ENCODE peak calls at places on chromosomes 13 and 19, in five cellular contexts. L, C, J, X and K are unnamed samples.

GRCh38 chr19:49343127-49343526 is 7.9 kb downstream of the CD37 start:
- DNase-seq in X (no peak), J (no peak), C (no peak), L (no peak), K (no peak)

GRCh38 chr19:31825134-31826094 is 476.2 kb upstream of the TSHZ3 start:
- DNase-seq in C (no peak), J (no peak), L (no peak), X (no peak), K (no peak)

GRCh38 chr13:86282450-86282849 is 483.2 kb upstream of the SLITRK6 start:
- DNase-seq in L (no peak), C (no peak), X (no peak), J (no peak), K (no peak)

GRCh38 chr19:19531951-19532805 is 3.5 kb downstream of the YJEFN3 start:
- DNase-seq in J (peak; percentile 30), L (peak; percentile 87), C (no peak), X (peak; percentile 80), K (peak; percentile 89)

GRCh38 chr19:39132344-39132969 is 6.9 kb downstream of the PAK4 start:
- DNase-seq in X (no peak), C (no peak), L (no peak), J (no peak), K (no peak)

GRCh38 chr13:112894673-112895481 is 74.1 kb upstream of the MCF2L start:
- DNase-seq in L (no peak), J (peak; percentile 41), X (no peak), C (no peak), K (no peak)

GRCh38 chr13:46354143-46355087 is 32.6 kb downstream of the RUBCNL start:
- DNase-seq in X (no peak), J (peak; percentile 68), L (no peak), C (no peak), K (no peak)

GRCh38 chr13:111219306-111219705 is 101.1 kb upstream of the TEX29 start:
- DNase-seq in C (no peak), L (no peak), X (no peak), J (no peak), K (no peak)

GRCh38 chr13:57784633-57785032 is 153.1 kb downstream of the PCDH17 start:
- DNase-seq in J (no peak), L (no peak), X (no peak), C (no peak), K (no peak)

GRCh38 chr19:793775-794174 is 3.5 kb upstream of the PTBP1 start:
- DNase-seq in C (no peak), X (no peak), L (no peak), J (no peak), K (no peak)

GRCh38 chr13:94707400-94708021 is 4.8 kb downstream of the SOX21 start:
- DNase-seq in L (no peak), J (no peak), C (no peak), X (peak; percentile 62), K (no peak)

GRCh38 chr19:6090634-6091033 is 19.7 kb downstream of the RFX2 start:
- DNase-seq in J (no peak), C (no peak), L (no peak), X (no peak), K (no peak)

GRCh38 chr19:21850636-21851255 is 14.8 kb upstream of the ZNF43 start:
- DNase-seq in C (no peak), X (no peak), J (no peak), L (no peak), K (no peak)

GRCh38 chr13:102236341-102236740 is 165.5 kb downstream of the FGF14 start:
- DNase-seq in J (peak; percentile 25), C (no peak), L (no peak), X (no peak), K (no peak)

GRCh38 chr19:35545855-35546381 is 492 bp downstream of the TMEM147 start:
- DNase-seq in L (peak; percentile 69), J (no peak), C (no peak), X (peak; percentile 87), K (peak; percentile 71)

GRCh38 chr19:48203227-48203793 is 32.8 kb downstream of the ZSWIM9 start:
- DNase-seq in L (no peak), C (no peak), X (no peak), J (no peak), K (no peak)

GRCh38 chr13:36395280-36395679 is 37.0 kb upstream of the CCNA1 start:
- DNase-seq in X (no peak), J (peak; percentile 5), C (no peak), L (no peak), K (no peak)

DNA sequence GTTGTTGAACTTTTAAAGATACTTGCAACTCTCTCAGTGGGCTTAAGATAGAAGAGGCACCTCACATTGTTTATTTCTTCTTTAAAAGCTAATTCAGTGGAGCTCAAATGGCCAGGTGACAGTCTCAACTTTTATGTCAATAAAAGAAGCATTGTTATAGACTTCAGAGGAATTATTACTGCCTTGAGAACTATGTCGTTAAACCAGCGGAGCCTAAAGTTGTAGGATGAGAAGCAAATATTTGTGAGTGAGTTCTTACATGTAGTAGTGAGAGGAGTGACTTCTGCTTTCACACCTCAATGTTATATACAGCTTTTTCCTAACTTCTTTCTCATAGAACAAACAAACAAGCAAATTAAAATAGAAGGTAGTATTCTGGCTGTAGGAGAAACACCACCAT is 31.2 kb upstream of the DGKH start:
- DNase-seq in J (no peak), X (no peak), C (no peak), L (no peak), K (no peak)
- TF ChIP-seq TAF1 in J (no peak), X (no peak), C (no peak), L (no peak), K (no peak)

GRCh38 chr19:16327131-16327450 is 2.5 kb downstream of the KLF2 start:
- DNase-seq in X (no peak), J (no peak), L (no peak), C (no peak), K (no peak)

GRCh38 chr19:16325671-16326400 is 1.2 kb downstream of the KLF2 start:
- DNase-seq in C (no peak), J (no peak), L (no peak), X (no peak), K (no peak)

GRCh38 chr19:16327501-16327900 is 2.9 kb downstream of the KLF2 start:
- DNase-seq in C (no peak), L (no peak), J (no peak), X (no peak), K (no peak)

GRCh38 chr19:16325161-16325527 is 518 bp downstream of the KLF2 start:
- DNase-seq in L (no peak), C (no peak), J (no peak), X (peak; percentile 77), K (no peak)

DNA sequence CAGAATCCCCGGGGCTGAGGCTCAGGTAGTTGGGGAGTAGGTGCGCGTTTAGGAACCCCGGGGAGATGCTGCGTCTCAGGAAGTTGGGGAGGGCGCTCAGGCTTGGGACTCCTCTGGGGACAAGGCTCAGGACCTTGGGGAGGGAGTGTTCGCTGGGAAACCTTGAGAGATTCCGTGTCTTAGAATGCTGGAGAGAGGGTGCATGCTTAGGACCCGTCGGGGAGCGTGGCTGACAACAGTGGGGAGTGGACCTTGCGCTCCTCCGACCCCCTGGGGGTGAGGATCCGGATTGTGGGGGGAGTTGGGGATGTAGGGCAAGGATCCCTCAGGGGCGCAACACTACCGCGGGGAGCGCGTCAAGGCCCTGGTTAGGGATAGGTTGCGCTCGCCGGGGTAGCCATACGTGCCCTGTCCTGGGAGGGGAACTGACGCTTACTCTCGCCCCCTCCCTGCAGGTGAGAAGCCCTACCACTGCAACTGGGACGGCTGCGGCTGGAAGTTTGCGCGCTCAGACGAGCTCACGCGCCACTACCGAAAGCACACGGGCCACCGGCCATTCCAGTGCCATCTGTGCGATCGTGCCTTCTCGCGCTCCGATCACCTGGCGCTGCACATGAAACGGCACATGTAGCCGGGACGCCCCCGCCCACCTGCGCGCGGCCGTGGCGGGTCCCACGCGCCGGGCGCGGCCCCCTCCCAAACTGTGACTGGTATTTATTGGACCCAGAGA is 1.9 kb downstream of the KLF2 start:
- DNase-seq in X (no peak), L (no peak), C (no peak), J (no peak), K (no peak)
- TF ChIP-seq POLR2A in X (no peak), L (no peak), C (no peak), J (no peak), K (no peak)

DNA sequence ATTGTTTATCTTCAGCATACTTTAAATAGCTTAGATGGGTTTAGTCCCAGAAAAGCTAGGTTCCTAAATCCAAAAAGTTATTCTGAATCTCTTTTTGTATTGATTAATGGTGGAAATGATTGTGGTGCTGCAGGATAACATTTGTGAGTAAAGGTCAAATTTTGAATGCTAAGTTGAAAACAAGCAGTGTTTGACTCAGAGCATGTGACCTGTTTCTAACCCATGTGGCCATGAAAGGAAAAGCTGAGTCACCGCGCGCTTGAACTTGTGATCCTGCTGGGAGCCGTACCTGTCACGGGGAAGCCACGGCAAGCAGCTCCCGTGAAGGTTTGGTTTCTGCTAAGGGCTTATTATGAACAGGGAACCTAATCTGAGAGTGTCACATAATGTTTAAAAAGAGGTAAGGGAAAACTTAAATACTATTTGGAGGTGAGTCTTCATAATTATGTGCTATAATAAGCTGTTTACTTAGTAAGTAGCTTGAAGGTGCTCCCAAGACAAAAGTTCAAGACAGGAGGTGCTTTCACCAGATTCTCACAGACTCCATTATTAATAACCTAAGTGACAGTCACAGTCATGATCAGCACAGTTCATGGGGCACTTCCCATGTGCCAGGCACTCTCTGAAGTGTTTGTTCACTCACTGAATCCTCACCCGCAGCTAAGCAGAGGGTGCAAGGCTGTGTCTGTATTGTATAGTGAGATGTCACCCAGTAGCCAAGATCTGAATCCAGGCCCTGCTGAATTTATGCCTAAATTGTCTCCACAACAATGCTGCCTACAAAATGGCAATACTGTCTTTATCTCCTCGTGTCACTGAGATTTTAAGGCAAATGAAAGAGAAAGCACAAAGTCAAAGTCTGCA is 286.5 kb downstream of the MYO16 start:
- DNase-seq in L (peak; percentile 30), C (peak; percentile 25), J (peak; percentile 91), X (peak; percentile 56), K (no peak)
- TF ChIP-seq POLR2AphosphoS5 in L (no peak), C (no peak), J (no peak), X (no peak), K (no peak)

GRCh38 chr13:80830431-80830830 is 489.5 kb upstream of the SPRY2 start:
- DNase-seq in J (no peak), X (no peak), L (no peak), C (no peak), K (no peak)

GRCh38 chr13:80823472-80823871 is 482.5 kb upstream of the SPRY2 start:
- DNase-seq in X (no peak), L (no peak), C (no peak), J (no peak), K (no peak)

GRCh38 chr13:80828759-80829158 is 487.8 kb upstream of the SPRY2 start:
- DNase-seq in C (no peak), X (no peak), L (no peak), J (no peak), K (no peak)

GRCh38 chr13:80824231-80824630 is 483.3 kb upstream of the SPRY2 start:
- DNase-seq in L (no peak), X (no peak), J (no peak), C (no peak), K (no peak)

GRCh38 chr13:80825276-80825675 is 484.4 kb upstream of the SPRY2 start:
- DNase-seq in C (no peak), J (no peak), L (no peak), X (no peak), K (no peak)
- TF ChIP-seq TAF1 in C (no peak), J (no peak), L (no peak), X (no peak), K (no peak)